ENCODE peak calls at places on chromosomes 12 and 14, in five cellular contexts. One of them, this sample, is unnamed.
A peak's percentile ranks its signal among the peaks of the same experiment; 100 is the strongest.

GRCh38 chr12:98793121-98793520 is 148.0 kb downstream of the APAF1 start:
- DNase-seq in fibroblast of mammary gland: no peak
- DNase-seq in hippocampal formation: no peak
- DNase-seq in dorsolateral prefrontal cortex: no peak
- DNase-seq in thyroid gland: no peak
- DNase-seq in this sample: no peak

GRCh38 chr14:35708072-35708471 is 101.0 kb downstream of the RALGAPA1 start:
- DNase-seq in dorsolateral prefrontal cortex: no peak
- DNase-seq in hippocampal formation: no peak
- DNase-seq in fibroblast of mammary gland: no peak
- DNase-seq in thyroid gland: no peak
- DNase-seq in this sample: no peak

GRCh38 chr12:27606986-27607385 is 83.0 kb downstream of the PPFIBP1 start:
- DNase-seq in fibroblast of mammary gland: no peak
- DNase-seq in dorsolateral prefrontal cortex: no peak
- DNase-seq in hippocampal formation: no peak
- DNase-seq in thyroid gland: no peak
- DNase-seq in this sample: no peak

GRCh38 chr12:50984899-50985298 is 32.6 kb downstream of the HIGD1C start:
- DNase-seq in thyroid gland: no peak
- DNase-seq in fibroblast of mammary gland: peak; percentile 49
- DNase-seq in hippocampal formation: no peak
- DNase-seq in dorsolateral prefrontal cortex: no peak
- DNase-seq in this sample: no peak

GRCh38 chr12:4323400-4323799 is 2.4 kb downstream of the TIGAR start:
- DNase-seq in dorsolateral prefrontal cortex: no peak
- DNase-seq in fibroblast of mammary gland: no peak
- DNase-seq in hippocampal formation: peak; percentile 7
- DNase-seq in thyroid gland: no peak
- DNase-seq in this sample: no peak

GRCh38 chr14:59354666-59355065 is 110.5 kb downstream of the GPR135 start:
- DNase-seq in thyroid gland: no peak
- DNase-seq in fibroblast of mammary gland: peak; percentile 90
- DNase-seq in hippocampal formation: no peak
- DNase-seq in dorsolateral prefrontal cortex: no peak
- DNase-seq in this sample: no peak

GRCh38 chr12:42299392-42300308 is 26.2 kb downstream of the ZCRB1 start:
- DNase-seq in hippocampal formation: no peak
- DNase-seq in thyroid gland: no peak
- DNase-seq in fibroblast of mammary gland: peak; percentile 58
- DNase-seq in dorsolateral prefrontal cortex: no peak
- DNase-seq in this sample: no peak

GRCh38 chr14:77076118-77076631 is 21.9 kb upstream of the CIPC start:
- DNase-seq in hippocampal formation: no peak
- DNase-seq in thyroid gland: peak; percentile 49
- DNase-seq in fibroblast of mammary gland: peak; percentile 75
- DNase-seq in dorsolateral prefrontal cortex: no peak
- DNase-seq in this sample: no peak

GRCh38 chr12:71371132-71371531 is 68.5 kb upstream of the LGR5 start:
- DNase-seq in thyroid gland: no peak
- DNase-seq in dorsolateral prefrontal cortex: no peak
- DNase-seq in hippocampal formation: no peak
- DNase-seq in fibroblast of mammary gland: peak; percentile 28
- DNase-seq in this sample: no peak

GRCh38 chr14:26602902-26603301 is 5.1 kb upstream of the NOVA1 start:
- DNase-seq in hippocampal formation: no peak
- DNase-seq in thyroid gland: no peak
- DNase-seq in dorsolateral prefrontal cortex: no peak
- DNase-seq in fibroblast of mammary gland: no peak
- DNase-seq in this sample: no peak

GRCh38 chr12:26106347-26106746 is 18.5 kb downstream of the BHLHE41 start:
- DNase-seq in hippocampal formation: no peak
- DNase-seq in thyroid gland: no peak
- DNase-seq in dorsolateral prefrontal cortex: no peak
- DNase-seq in fibroblast of mammary gland: no peak
- DNase-seq in this sample: no peak

GRCh38 chr12:123105427-123105826 is 45.5 kb downstream of the PITPNM2 start:
- DNase-seq in hippocampal formation: no peak
- DNase-seq in fibroblast of mammary gland: no peak
- DNase-seq in dorsolateral prefrontal cortex: no peak
- DNase-seq in thyroid gland: no peak
- DNase-seq in this sample: no peak

This sample was measured in head of caudate nucleus.